ENCODE peak calls at places on chromosomes 11 and 22, in five cellular contexts. K is AG04450; C is CD8-positive, alpha-beta T cell; J is body of pancreas; T is stomach. L is an unnamed sample.

GRCh38 chr22:35615156-35615555 is 2.0 kb downstream of the MB start:
- DNase-seq in T (no peak), C (no peak), K (no peak), J (no peak), L (peak; percentile 54)

GRCh38 chr11:44711772-44712608 is 14.8 kb upstream of the TSPAN18 start:
- DNase-seq in K (no peak), T (no peak), J (no peak), C (no peak), L (no peak)

GRCh38 chr22:41504397-41504796 is 35.5 kb downstream of the ACO2 start:
- DNase-seq in T (no peak), K (no peak), C (no peak), J (no peak), L (peak; percentile 75)

GRCh38 chr11:106608677-106609076 is 409.6 kb downstream of the GUCY1A2 start:
- DNase-seq in C (no peak), T (no peak), J (no peak), K (peak; percentile 16), L (peak; percentile 4)

GRCh38 chr22:27206747-27207133 is 549.4 kb downstream of the MIAT start:
- DNase-seq in K (no peak), T (no peak), C (no peak), J (no peak), L (no peak)

GRCh38 chr11:120168960-120169681 is 31.2 kb upstream of the TRIM29 start:
- DNase-seq in T (peak; percentile 75), C (peak; percentile 69), J (peak; percentile 67), K (no peak), L (peak; percentile 48)

GRCh38 chr11:110519816-110520215 is 90.1 kb downstream of the FDX1 start:
- DNase-seq in J (no peak), C (no peak), T (no peak), K (no peak), L (no peak)

GRCh38 chr22:39299829-39300178 is 19.6 kb downstream of the RPL3 start:
- DNase-seq in K (no peak), J (no peak), T (no peak), C (no peak), L (no peak)

GRCh38 chr22:23306926-23307325 is 126.6 kb downstream of the BCR start:
- DNase-seq in K (no peak), T (no peak), J (no peak), C (no peak), L (no peak)

GRCh38 chr11:69909561-69910518 is 90.6 kb upstream of the FGF3 start:
- DNase-seq in J (no peak), T (no peak), K (no peak), C (no peak), L (no peak)

GRCh38 chr11:114243461-114244372 is 52.5 kb upstream of the NNMT start:
- DNase-seq in C (no peak), J (no peak), K (no peak), T (no peak), L (no peak)

GRCh38 chr11:1815751-1816150 is 19.0 kb upstream of the SYT8 start:
- DNase-seq in T (no peak), K (no peak), J (no peak), C (no peak), L (no peak)

GRCh38 chr11:127670372-127670771 is 669.8 kb upstream of the KIRREL3 start:
- DNase-seq in T (no peak), C (no peak), K (no peak), J (no peak), L (no peak)

GRCh38 chr22:45211435-45211834 is 29.3 kb downstream of the KIAA0930 start:
- DNase-seq in T (no peak), K (no peak), J (no peak), C (no peak), L (no peak)

GRCh38 chr11:127362754-127363153 is 362.2 kb upstream of the KIRREL3 start:
- DNase-seq in T (no peak), J (no peak), K (no peak), C (no peak), L (no peak)

GRCh38 chr11:43212279-43212678 is 99.5 kb upstream of the API5 start:
- DNase-seq in K (no peak), T (no peak), C (no peak), J (no peak), L (no peak)

GRCh38 chr22:49533886-49534285 is 293.8 kb downstream of the BRD1 start:
- DNase-seq in T (no peak), J (peak; percentile 4), C (no peak), K (no peak), L (no peak)

GRCh38 chr11:45610627-45611026 is 54.8 kb downstream of the CHST1 start:
- DNase-seq in J (no peak), T (no peak), K (no peak), C (no peak), L (no peak)

GRCh38 chr11:64661146-64661545 is 61.9 kb downstream of the NRXN2 start:
- DNase-seq in J (no peak), T (no peak), K (peak; percentile 10), C (no peak), L (peak; percentile 84)

GRCh38 chr22:33652596-33652995 is 267.7 kb downstream of the LARGE1 start:
- DNase-seq in T (no peak), K (no peak), C (no peak), J (no peak), L (no peak)

DNA sequence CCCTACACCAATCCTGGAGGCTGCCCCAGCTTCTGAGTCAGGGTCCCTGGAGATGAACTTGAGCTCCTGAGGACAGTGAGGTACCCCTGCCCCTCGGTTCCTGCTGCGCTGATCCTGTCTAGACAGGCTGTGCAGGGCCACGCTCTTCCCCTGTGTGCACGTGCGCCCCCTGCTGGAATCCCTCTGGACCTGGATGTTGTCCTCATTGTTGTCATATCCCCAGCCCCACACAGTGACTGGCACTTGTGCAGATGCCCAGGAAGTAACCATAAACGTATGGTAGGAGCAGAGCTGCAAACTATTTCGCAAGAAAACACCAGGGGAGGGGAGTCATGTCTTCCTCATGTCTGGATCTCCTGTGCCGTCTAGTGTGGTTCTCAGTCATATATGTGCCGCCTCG is 114.7 kb downstream of the CRYBB2 start:
- DNase-seq in C (no peak), J (no peak), T (peak; percentile 72), K (no peak), L (peak; percentile 14)
- TF ChIP-seq CTCF in C (no peak), J (peak; percentile 14), T (no peak), K (peak; percentile 27), L (peak; percentile 50)

DNA sequence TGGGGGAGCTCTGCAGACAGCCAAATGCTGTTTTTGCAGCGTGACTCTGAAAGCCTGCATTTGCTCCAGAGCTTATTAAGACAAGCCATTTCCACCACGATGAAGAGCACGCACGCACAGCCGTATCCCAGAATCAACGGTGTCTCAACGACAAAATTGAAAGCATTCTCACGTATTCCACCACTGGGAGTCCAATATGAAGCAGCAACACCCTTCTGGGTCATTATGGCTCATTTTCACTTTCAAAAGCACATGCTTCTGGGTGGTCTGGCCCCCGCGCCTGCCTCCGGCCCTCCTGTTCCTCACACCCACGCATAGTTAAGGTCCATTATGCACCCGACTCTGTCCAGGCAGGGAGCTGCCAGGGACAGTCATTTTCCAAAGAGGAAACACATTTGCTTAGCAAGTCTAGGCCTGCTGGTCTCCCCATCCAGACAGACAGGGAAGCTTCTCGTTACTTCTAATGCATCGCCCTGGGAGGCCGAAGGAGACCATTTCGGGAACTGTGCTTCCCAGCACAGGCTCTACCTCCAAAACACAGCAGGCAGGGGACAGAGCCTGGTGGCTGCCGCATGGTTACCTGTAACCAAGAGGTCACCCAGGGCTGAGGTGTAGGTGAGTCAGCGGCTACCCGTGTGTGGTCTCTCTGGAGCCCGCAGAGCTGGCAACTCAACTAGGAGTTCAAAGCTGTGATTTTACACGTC is 87.0 kb upstream of the SHANK2 start:
- DNase-seq in T (peak; percentile 20), C (no peak), J (no peak), K (no peak), L (peak; percentile 27)
- H3K4me3 ChIP-seq in T (no peak overlapping the region), C (no peak overlapping the region), J (no peak overlapping the region), K (peak overlapping the region; percentile 7), L (no peak overlapping the region)

GRCh38 chr22:43922123-43922522 is 1.5 kb upstream of the PNPLA3 start:
- DNase-seq in C (no peak), T (no peak), J (no peak), K (no peak), L (no peak)
- TF ChIP-seq CTCF in C (no peak), T (no peak), J (no peak), K (peak; percentile 13), L (no peak)

GRCh38 chr11:100687032-100687629 is at the start of gene ARHGAP42:
- DNase-seq in T (peak; percentile 70), C (no peak), K (no peak), J (peak; percentile 50), L (peak; percentile 50)
- H3K4me3 ChIP-seq in T (peak within 1 kb of the TSS; percentile 74), C (no peak within 1 kb of the TSS), K (peak within 1 kb of the TSS; percentile 79), J (peak within 1 kb of the TSS; percentile 88), L (peak within 1 kb of the TSS; percentile 81)

L was measured in fibroblast of the aortic adventitia.